ENCODE peak calls at places on chromosomes 13 and 19, in five cellular contexts. B is adrenal gland, R is BJ, F is heart right ventricle, V is cardiac fibroblast. T is an unnamed sample.

GRCh38 chr13:39765801-39766463 is 110.5 kb downstream of the COG6 start:
- DNase-seq in B (peak; percentile 25), R (no peak), F (peak; percentile 34), V (peak; percentile 23), T (no peak)

GRCh38 chr19:49879243-49879960 is 1.9 kb downstream of the TBC1D17 start:
- DNase-seq in B (peak; percentile 40), R (no peak), F (no peak), V (no peak), T (no peak)

GRCh38 chr19:45354443-45354842 is 13.9 kb downstream of the KLC3 start:
- DNase-seq in B (no peak), R (no peak), F (no peak), V (no peak), T (no peak)

GRCh38 chr19:33139165-33139564 is 7.3 kb downstream of the WDR88 start:
- DNase-seq in B (no peak), R (no peak), F (no peak), V (no peak), T (no peak)

GRCh38 chr13:30034448-30034795 is 184.0 kb upstream of the UBL3 start:
- DNase-seq in B (no peak), R (peak; percentile 22), F (no peak), V (peak; percentile 27), T (peak; percentile 56)

GRCh38 chr13:29402168-29402621 is 193.3 kb downstream of the SLC7A1 start:
- DNase-seq in B (no peak), R (no peak), F (no peak), V (peak; percentile 9), T (peak; percentile 18)

GRCh38 chr13:102020611-102021216 is 381.1 kb downstream of the FGF14 start:
- DNase-seq in B (no peak), R (no peak), F (no peak), V (peak; percentile 44), T (peak; percentile 17)

GRCh38 chr13:45770886-45771285 is 68.8 kb downstream of the CBY2 start:
- DNase-seq in B (no peak), R (no peak), F (no peak), V (no peak), T (no peak)

GRCh38 chr19:20279516-20279915 is 112.5 kb downstream of the ZNF486 start:
- DNase-seq in B (no peak), R (no peak), F (no peak), V (no peak), T (no peak)

GRCh38 chr19:3171894-3172679 is 6.5 kb upstream of the S1PR4 start:
- DNase-seq in B (no peak), R (no peak), F (no peak), V (no peak), T (no peak)

GRCh38 chr19:40799558-40800338 is 757 bp downstream of the EGLN2 start:
- DNase-seq in B (no peak), R (no peak), F (peak; percentile 75), V (no peak), T (no peak)

GRCh38 chr19:44644391-44645016 is 794 bp downstream of the PVR start:
- DNase-seq in B (peak; percentile 48), R (no peak), F (no peak), V (peak; percentile 49), T (no peak)

GRCh38 chr13:99979453-99980200 is 2.0 kb upstream of the ZIC2 start:
- DNase-seq in B (no peak), R (no peak), F (no peak), V (no peak), T (no peak)

GRCh38 chr13:50340146-50340545 is 324.9 kb downstream of the KCNRG start:
- DNase-seq in B (no peak), R (no peak), F (no peak), V (no peak), T (no peak)

GRCh38 chr19:41376241-41376997 is at the start of gene TMEM91:
- DNase-seq in B (no peak), R (no peak), F (peak; percentile 48), V (peak; percentile 42), T (no peak)

GRCh38 chr19:18460313-18460712 is 22.4 kb upstream of the ISYNA1 start:
- DNase-seq in B (peak; percentile 77), R (no peak), F (peak; percentile 76), V (peak; percentile 84), T (peak; percentile 54)

GRCh38 chr19:15250635-15250993 is 18.4 kb upstream of the EPHX3 start:
- DNase-seq in B (no peak), R (no peak), F (no peak), V (no peak), T (no peak)

GRCh38 chr19:11106477-11106876 is 17.2 kb downstream of the LDLR start:
- DNase-seq in B (peak; percentile 54), R (no peak), F (peak; percentile 57), V (no peak), T (no peak)

GRCh38 chr19:1221141-1221903 is 15.7 kb downstream of the STK11 start:
- DNase-seq in B (peak; percentile 87), R (no peak), F (peak; percentile 79), V (peak; percentile 58), T (no peak)

GRCh38 chr19:1675633-1676350 is 23.4 kb upstream of the TCF3 start:
- DNase-seq in B (no peak), R (no peak), F (no peak), V (no peak), T (no peak)

GRCh38 chr19:35330475-35330874 is 1.5 kb downstream of the CD22 start:
- DNase-seq in B (no peak), R (no peak), F (no peak), V (no peak), T (no peak)

GRCh38 chr13:39091586-39091985 is 53.3 kb downstream of the NHLRC3 start:
- DNase-seq in B (no peak), R (no peak), F (no peak), V (no peak), T (no peak)

GRCh38 chr13:101219609-101220265 is 196.6 kb downstream of the NALCN start:
- DNase-seq in B (no peak), R (no peak), F (no peak), V (no peak), T (no peak)

GRCh38 chr19:41595258-41595889 is 19.4 kb downstream of the CEACAM21 start:
- DNase-seq in B (peak; percentile 64), R (peak; percentile 12), F (peak; percentile 31), V (peak; percentile 91), T (peak; percentile 44)

GRCh38 chr19:35643255-35644205 is 2.0 kb downstream of the ETV2 start:
- DNase-seq in B (peak; percentile 83), R (no peak), F (peak; percentile 82), V (peak; percentile 81), T (peak; percentile 31)

GRCh38 chr19:2810141-2811091 is 9.3 kb upstream of the ZNF554 start:
- DNase-seq in B (no peak), R (no peak), F (no peak), V (no peak), T (no peak)

GRCh38 chr13:106010836-106011235 is 524.6 kb downstream of the EFNB2 start:
- DNase-seq in B (no peak), R (no peak), F (no peak), V (no peak), T (no peak)

GRCh38 chr13:85498774-85499173 is 300.4 kb downstream of the SLITRK6 start:
- DNase-seq in B (no peak), R (no peak), F (no peak), V (no peak), T (no peak)

GRCh38 chr19:7197169-7197759 is 97.0 kb downstream of the INSR start:
- DNase-seq in B (peak; percentile 97), R (peak; percentile 63), F (peak; percentile 89), V (peak; percentile 98), T (peak; percentile 94)
- H3K4me3 ChIP-seq in B (no peak overlapping the region), R (peak overlapping the region; percentile 40), F (peak overlapping the region; percentile 15), V (peak overlapping the region; percentile 33), T (peak overlapping the region; percentile 56)

GRCh38 chr19:4454952-4455738 is 2.4 kb downstream of the UBXN6 start:
- DNase-seq in B (peak; percentile 93), R (peak; percentile 31), F (no peak), V (peak; percentile 43), T (peak; percentile 57)
- H3K4me3 ChIP-seq in B (no peak overlapping the region), R (peak overlapping the region; percentile 74), F (no peak overlapping the region), V (peak overlapping the region; percentile 78), T (peak overlapping the region; percentile 89)

GRCh38 chr13:44191103-44191502 is 182.5 kb upstream of the SERP2 start:
- DNase-seq in B (no peak), R (no peak), F (no peak), V (no peak), T (no peak)
- H3K4me3 ChIP-seq in B (no peak overlapping the region), R (no peak overlapping the region), F (no peak overlapping the region), V (no peak overlapping the region), T (no peak overlapping the region)

GRCh38 chr19:46489445-46490272 is 6.0 kb downstream of the PNMA8B start:
- DNase-seq in B (peak; percentile 79), R (no peak), F (peak; percentile 64), V (peak; percentile 60), T (no peak)
- H3K4me3 ChIP-seq in B (no peak overlapping the region), R (no peak overlapping the region), F (peak overlapping the region; percentile 3), V (no peak overlapping the region), T (no peak overlapping the region)